ENCODE peak calls at places on chromosomes 7 and 10, in seven cellular contexts. C is A549, B is GM12878, V is HepG2, N is WTC11, K is IMR-90, S is K562. F is an unnamed sample.

GRCh38 chr7:50664461-50664922 is 99.3 kb upstream of the DDC start:
- DNase-seq in B (no peak), N (no peak), C (no peak), S (no peak), K (peak), V (no peak), F (no peak)

GRCh38 chr10:77578583-77579227 is 58.9 kb downstream of the KCNMA1 start:
- DNase-seq in C (peak), N (no peak), B (no peak), S (no peak), V (no peak), K (peak), F (no peak)

GRCh38 chr7:85587777-85588176 is 400.9 kb upstream of the SEMA3D start:
- DNase-seq in C (no peak), N (no peak), V (no peak), K (no peak), B (no peak), S (no peak), F (no peak)

GRCh38 chr10:112335866-112336265 is 38.0 kb upstream of the ACSL5 start:
- DNase-seq in C (no peak), S (no peak), K (no peak), V (peak), N (no peak), B (no peak), F (no peak)

GRCh38 chr10:106175760-106176377 is 988.6 kb downstream of the SORCS1 start:
- DNase-seq in C (no peak), N (no peak), B (no peak), S (no peak), K (no peak), V (no peak), F (no peak)

GRCh38 chr10:97406064-97406463 is 4.9 kb upstream of the RRP12 start:
- DNase-seq in V (no peak), K (no peak), S (no peak), C (no peak), N (no peak), B (no peak), F (no peak)

GRCh38 chr7:29494350-29494749 is 69.3 kb upstream of the PRR15 start:
- DNase-seq in N (no peak), C (no peak), B (no peak), V (no peak), K (no peak), S (no peak), F (no peak)

GRCh38 chr7:83640240-83640639 is 8.7 kb downstream of the SEMA3E start:
- DNase-seq in V (no peak), B (no peak), S (no peak), C (no peak), K (no peak), N (no peak), F (no peak)

GRCh38 chr10:47291682-47292081 is 8.3 kb upstream of the GDF10 start:
- DNase-seq in C (no peak), B (no peak), V (no peak), N (no peak), S (no peak), K (no peak), F (no peak)

GRCh38 chr7:123712619-123713018 is 36.2 kb downstream of the WASL start:
- DNase-seq in V (no peak), N (no peak), B (no peak), K (peak), S (no peak), C (no peak), F (no peak)

GRCh38 chr10:131839351-131839750 is 61.5 kb upstream of the PPP2R2D start:
- DNase-seq in V (no peak), S (no peak), N (peak), K (no peak), B (no peak), C (no peak), F (no peak)

GRCh38 chr7:20786779-20787651 is at the start of gene SP8:
- DNase-seq in S (peak), V (peak), B (no peak), K (peak), N (peak), C (peak), F (no peak)

GRCh38 chr7:108108131-108108530 is 22.0 kb downstream of the LAMB4 start:
- DNase-seq in V (no peak), K (no peak), B (no peak), C (no peak), S (no peak), N (no peak), F (no peak)

GRCh38 chr7:21476429-21476828 is 48.5 kb downstream of the SP4 start:
- DNase-seq in N (no peak), S (no peak), C (no peak), K (no peak), B (no peak), V (no peak), F (no peak)

GRCh38 chr10:74021248-74022055 is 23.5 kb downstream of the VCL start:
- DNase-seq in N (no peak), B (no peak), V (no peak), K (peak), S (peak), C (no peak), F (no peak)

GRCh38 chr10:63901916-63902315 is 380.7 kb downstream of the REEP3 start:
- DNase-seq in N (no peak), K (no peak), V (no peak), C (no peak), S (no peak), B (no peak), F (no peak)

GRCh38 chr7:134513169-134513752 is 14.1 kb upstream of the AKR1B10 start:
- DNase-seq in V (peak), C (peak), B (peak), N (peak), K (peak), S (peak), F (peak)
- TF ChIP-seq USF2 in V (no peak), C (no peak), B (no peak), N (no peak), K (no peak), S (no peak), F (no peak)

GRCh38 chr7:105244594-105244993 is 144.1 kb downstream of the SRPK2 start:
- DNase-seq in K (no peak), V (no peak), B (no peak), N (no peak), C (no peak), S (no peak), F (no peak)
- TF ChIP-seq USF2 in K (no peak), V (no peak), B (no peak), N (no peak), C (no peak), S (no peak), F (no peak)

DNA sequence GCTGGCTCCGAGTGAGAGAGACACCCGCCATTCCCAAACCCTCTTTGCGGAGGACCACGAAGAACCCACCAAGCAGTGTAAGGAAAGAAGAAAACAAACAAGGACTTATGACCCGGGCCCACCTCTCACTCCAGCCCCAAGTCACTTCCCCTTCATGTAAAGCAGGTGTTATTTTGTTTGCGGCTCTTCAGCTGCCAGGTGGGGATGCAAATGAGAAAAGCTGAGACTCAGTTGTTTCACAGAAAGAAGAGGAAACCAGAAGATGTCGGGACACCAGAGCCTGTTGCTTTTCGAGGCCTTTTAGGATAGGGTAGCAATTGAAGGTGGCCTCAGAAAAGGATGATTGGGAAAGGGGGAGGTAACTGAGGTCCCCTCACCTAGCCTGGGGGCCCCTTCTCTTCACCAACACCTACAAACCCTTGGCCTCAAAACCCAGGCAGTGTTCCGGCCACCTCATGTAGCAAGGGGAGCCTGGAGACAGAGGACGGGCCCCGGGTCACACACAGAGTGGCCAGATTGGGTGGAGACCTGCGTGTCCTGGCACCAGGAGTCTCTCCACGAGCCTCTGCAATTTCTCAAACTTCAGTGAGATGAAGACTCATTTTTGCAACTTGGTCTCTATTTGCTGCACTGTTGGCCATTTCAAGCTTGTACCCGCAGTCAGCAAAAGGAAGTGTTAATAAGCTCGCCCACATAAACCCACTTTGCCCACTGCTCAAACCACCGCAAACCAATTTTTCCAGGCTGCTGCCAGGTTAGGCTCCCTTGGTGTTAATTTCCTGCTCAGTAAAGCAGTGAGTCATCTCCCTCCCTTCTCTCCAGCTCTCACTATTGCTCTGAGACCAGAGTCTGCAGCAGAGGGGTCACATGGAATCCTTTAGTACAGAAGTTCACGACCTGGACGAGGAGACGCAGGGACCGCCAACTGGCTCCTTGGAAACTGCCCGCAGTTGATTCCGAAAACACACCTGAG is 45.5 kb downstream of the AOC1 start:
- DNase-seq in K (no peak), C (no peak), S (peak), V (no peak), B (no peak), N (no peak), F (no peak)
- TF ChIP-seq USF2 in K (no peak), C (no peak), S (no peak), V (no peak), B (no peak), N (no peak), F (no peak)

GRCh38 chr10:120349069-120349468 is 108.0 kb upstream of the PLPP4 start:
- DNase-seq in S (no peak), K (no peak), V (no peak), N (no peak), B (no peak), C (no peak), F (no peak)
- TF ChIP-seq USF2 in S (no peak), K (no peak), V (no peak), N (no peak), B (no peak), C (no peak), F (no peak)

GRCh38 chr10:80464557-80465466 is 10.7 kb downstream of the TSPAN14 start:
- DNase-seq in C (no peak), B (no peak), S (peak), K (peak), V (peak), N (peak), F (no peak)
- TF ChIP-seq USF2 in C (no peak), B (no peak), S (no peak), K (no peak), V (no peak), N (no peak), F (no peak)

DNA sequence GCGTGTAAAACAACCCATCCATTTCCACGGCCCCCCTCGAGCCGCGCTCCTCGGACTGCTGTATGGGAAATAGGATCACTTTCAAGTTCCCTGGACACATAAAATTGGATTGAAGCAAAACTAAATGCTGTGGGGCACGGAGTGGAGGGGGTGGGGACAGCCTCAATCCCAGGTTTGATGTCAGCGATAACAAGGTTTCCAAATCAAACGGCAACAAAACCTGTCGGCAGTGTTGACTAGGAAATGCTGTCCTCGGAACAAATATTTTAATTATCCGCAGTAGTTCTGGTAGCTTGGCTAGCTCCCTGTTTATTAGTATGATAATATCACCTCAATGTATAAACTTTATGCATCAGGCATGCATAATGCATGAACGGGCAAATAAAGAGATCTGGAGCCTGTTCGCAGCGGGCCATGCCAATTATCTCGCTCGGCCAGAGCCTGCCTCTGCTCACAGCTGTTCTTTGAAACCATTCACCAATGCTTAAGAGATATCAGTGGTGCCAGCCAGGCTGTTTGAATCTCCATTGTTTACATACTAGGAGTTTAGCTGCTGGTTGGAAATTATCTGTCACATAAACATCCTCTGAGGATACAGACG is 161.1 kb downstream of the PAXIP1 start:
- DNase-seq in V (no peak), K (no peak), B (no peak), C (no peak), S (no peak), N (no peak), F (no peak)
- TF ChIP-seq USF2 in V (no peak), K (no peak), B (no peak), C (no peak), S (no peak), N (no peak), F (no peak)

GRCh38 chr10:19941206-19941880 is 125.1 kb downstream of the PLXDC2 start:
- DNase-seq in C (no peak), N (no peak), B (no peak), S (no peak), K (no peak), V (no peak), F (no peak)
- TF ChIP-seq USF2 in C (no peak), N (no peak), B (no peak), S (no peak), K (no peak), V (no peak), F (no peak)

DNA sequence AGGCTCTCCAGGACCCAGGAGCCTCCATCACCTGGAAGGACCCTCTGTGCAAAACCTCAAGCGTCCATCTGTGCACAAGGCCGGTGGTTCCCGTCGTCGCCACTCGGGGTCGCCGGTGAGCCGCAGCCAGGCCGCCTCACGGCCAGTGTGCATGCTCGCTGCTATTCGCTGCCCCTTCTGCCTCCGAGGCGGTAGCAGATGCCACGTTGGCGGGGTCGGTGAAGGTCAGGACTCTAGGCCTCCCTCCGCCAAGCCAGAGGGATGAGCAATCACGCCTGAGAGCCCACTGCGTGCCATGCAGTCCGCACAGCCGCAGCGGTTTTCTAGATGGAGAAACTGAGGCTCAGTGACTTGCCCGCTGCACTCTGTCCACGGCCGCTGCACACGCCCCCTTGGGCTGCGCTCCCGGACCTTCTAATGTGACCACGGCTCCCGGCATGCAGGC is 5.7 kb downstream of the UPK3B start:
- DNase-seq in N (peak), K (peak), B (no peak), V (peak), S (peak), C (no peak), F (no peak)
- TF ChIP-seq USF2 in N (no peak), K (no peak), B (no peak), V (no peak), S (no peak), C (no peak), F (no peak)

DNA sequence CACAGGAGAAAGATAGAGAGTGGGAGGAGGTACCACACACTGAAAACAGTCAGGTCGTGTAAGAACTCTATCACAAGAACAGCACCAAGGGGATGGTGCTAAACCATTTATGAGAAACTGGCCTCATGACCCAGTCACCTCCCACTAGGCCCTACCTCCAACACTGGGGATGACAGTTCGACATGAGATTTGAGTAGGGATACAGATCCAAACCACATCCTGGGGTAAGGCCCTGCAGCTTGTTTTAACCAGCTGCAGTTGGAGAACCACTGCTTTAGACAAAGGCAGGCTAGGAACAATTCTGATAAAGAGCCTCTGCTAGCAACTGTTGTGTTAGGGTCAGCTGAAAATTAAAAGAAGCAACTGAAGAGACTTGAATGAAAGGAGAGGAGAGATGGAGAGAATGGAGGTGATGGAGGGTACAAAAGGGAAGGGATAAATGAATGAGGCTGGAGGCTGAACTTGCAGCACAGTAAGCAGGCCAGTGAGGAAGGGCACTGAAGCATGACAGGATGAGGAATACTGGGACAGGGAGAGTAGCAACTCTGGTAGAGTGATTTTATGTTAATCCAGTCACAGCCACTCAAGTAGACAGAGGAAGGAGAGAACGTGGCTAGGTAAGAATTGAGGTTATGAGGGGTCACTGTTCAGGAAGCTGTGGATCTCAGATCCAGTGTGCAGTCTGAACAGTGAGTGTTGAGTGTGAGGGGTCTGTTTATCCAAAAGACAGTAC is 23.6 kb downstream of the MEST start:
- DNase-seq in B (no peak), V (no peak), C (no peak), S (no peak), K (no peak), N (no peak), F (no peak)
- TF ChIP-seq USF2 in B (no peak), V (no peak), C (no peak), S (no peak), K (no peak), N (no peak), F (no peak)

DNA sequence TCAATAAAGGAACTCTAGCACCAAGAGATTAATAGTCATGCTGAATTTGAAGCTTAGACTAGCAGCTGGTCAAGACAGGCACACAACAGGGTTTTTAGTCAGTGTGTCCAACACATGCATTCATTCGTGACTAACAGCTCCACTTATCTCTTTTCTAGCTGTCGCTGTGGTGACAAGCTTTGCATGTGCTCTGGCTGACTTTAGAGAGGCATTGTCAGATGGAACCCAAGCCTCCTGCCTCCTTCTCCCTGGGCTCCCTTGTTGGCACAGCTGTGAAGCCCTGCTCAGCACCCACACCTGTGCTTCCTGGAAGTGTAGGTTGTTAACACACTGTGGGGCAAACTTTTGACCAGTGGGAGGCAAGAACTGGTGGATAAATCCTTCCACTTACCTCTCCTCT is 9.8 kb upstream of the AGK start:
- DNase-seq in N (no peak), B (no peak), S (no peak), V (no peak), C (no peak), K (no peak), F (no peak)
- TF ChIP-seq USF2 in N (no peak), B (no peak), S (no peak), V (no peak), C (no peak), K (no peak), F (no peak)

F was measured in H1.